ENCODE peak calls at places on chromosomes 11 and 22, in seven cellular contexts. One of them, this sample, is unnamed.

GRCh38 chr11:72113170-72113808 is 794 bp upstream of the ANAPC15 start:
- DNase-seq in upper lobe of right lung: no peak
- DNase-seq in right lobe of liver: no peak
- DNase-seq in fibroblast of pulmonary artery: no peak
- DNase-seq in tibial artery: no peak
- DNase-seq in A549: no peak
- DNase-seq in fibroblast of lung: no peak
- DNase-seq in this sample: no peak

GRCh38 chr11:117618956-117619355 is 178.1 kb downstream of the DSCAML1 start:
- DNase-seq in fibroblast of lung: no peak
- DNase-seq in tibial artery: peak
- DNase-seq in A549: no peak
- DNase-seq in upper lobe of right lung: peak
- DNase-seq in right lobe of liver: no peak
- DNase-seq in fibroblast of pulmonary artery: no peak
- DNase-seq in this sample: no peak

GRCh38 chr11:70410276-70410675 is 11.9 kb downstream of the CTTN start:
- DNase-seq in right lobe of liver: no peak
- DNase-seq in upper lobe of right lung: no peak
- DNase-seq in tibial artery: no peak
- DNase-seq in A549: no peak
- DNase-seq in fibroblast of lung: no peak
- DNase-seq in fibroblast of pulmonary artery: no peak
- DNase-seq in this sample: no peak

GRCh38 chr22:29816980-29817379 is 21.1 kb downstream of the ASCC2 start:
- DNase-seq in upper lobe of right lung: no peak
- DNase-seq in fibroblast of pulmonary artery: no peak
- DNase-seq in A549: no peak
- DNase-seq in right lobe of liver: no peak
- DNase-seq in tibial artery: no peak
- DNase-seq in fibroblast of lung: no peak
- DNase-seq in this sample: no peak

GRCh38 chr22:48106215-48106614 is 1343.8 kb downstream of the TBC1D22A start:
- DNase-seq in tibial artery: no peak
- DNase-seq in upper lobe of right lung: no peak
- DNase-seq in fibroblast of pulmonary artery: no peak
- DNase-seq in fibroblast of lung: no peak
- DNase-seq in A549: no peak
- DNase-seq in right lobe of liver: no peak
- DNase-seq in this sample: no peak

GRCh38 chr11:120316880-120317688 is 8.0 kb upstream of the TLCD5 start:
- DNase-seq in fibroblast of pulmonary artery: peak
- DNase-seq in tibial artery: peak
- DNase-seq in upper lobe of right lung: peak
- DNase-seq in right lobe of liver: no peak
- DNase-seq in fibroblast of lung: peak
- DNase-seq in A549: no peak
- DNase-seq in this sample: no peak

GRCh38 chr22:29870574-29870973 is 12.4 kb upstream of the MTMR3 start:
- DNase-seq in right lobe of liver: no peak
- DNase-seq in upper lobe of right lung: no peak
- DNase-seq in A549: no peak
- DNase-seq in fibroblast of pulmonary artery: no peak
- DNase-seq in fibroblast of lung: no peak
- DNase-seq in tibial artery: no peak
- DNase-seq in this sample: no peak

GRCh38 chr11:78696177-78696576 is 121.5 kb upstream of the NARS2 start:
- DNase-seq in A549: no peak
- DNase-seq in right lobe of liver: no peak
- DNase-seq in fibroblast of pulmonary artery: no peak
- DNase-seq in tibial artery: no peak
- DNase-seq in fibroblast of lung: no peak
- DNase-seq in upper lobe of right lung: no peak
- DNase-seq in this sample: no peak

GRCh38 chr11:33734441-33735165 is 1.6 kb downstream of the CD59 start:
- DNase-seq in fibroblast of pulmonary artery: peak
- DNase-seq in upper lobe of right lung: peak
- DNase-seq in A549: no peak
- DNase-seq in tibial artery: no peak
- DNase-seq in fibroblast of lung: peak
- DNase-seq in right lobe of liver: no peak
- DNase-seq in this sample: no peak

GRCh38 chr11:125404811-125405481 is 91.1 kb downstream of the FEZ1 start:
- DNase-seq in fibroblast of lung: peak
- DNase-seq in right lobe of liver: peak
- DNase-seq in fibroblast of pulmonary artery: peak
- DNase-seq in A549: peak
- DNase-seq in upper lobe of right lung: peak
- DNase-seq in tibial artery: peak
- DNase-seq in this sample: no peak

GRCh38 chr11:86743223-86744118 is 56.9 kb upstream of the PRSS23 start:
- DNase-seq in fibroblast of pulmonary artery: peak
- DNase-seq in fibroblast of lung: peak
- DNase-seq in A549: peak
- DNase-seq in tibial artery: peak
- DNase-seq in upper lobe of right lung: no peak
- DNase-seq in right lobe of liver: no peak
- DNase-seq in this sample: peak

GRCh38 chr11:10305262-10305963 is 540 bp downstream of the ADM start:
- DNase-seq in tibial artery: peak
- DNase-seq in right lobe of liver: peak
- DNase-seq in fibroblast of pulmonary artery: no peak
- DNase-seq in upper lobe of right lung: peak
- DNase-seq in A549: no peak
- DNase-seq in fibroblast of lung: peak
- DNase-seq in this sample: no peak

GRCh38 chr11:84855846-84856245 is 771.3 kb downstream of the DLG2 start:
- DNase-seq in fibroblast of pulmonary artery: peak
- DNase-seq in tibial artery: no peak
- DNase-seq in upper lobe of right lung: no peak
- DNase-seq in right lobe of liver: no peak
- DNase-seq in fibroblast of lung: peak
- DNase-seq in A549: no peak
- DNase-seq in this sample: peak

GRCh38 chr11:75762158-75762557 is 6.4 kb upstream of the DGAT2 start:
- DNase-seq in A549: no peak
- DNase-seq in tibial artery: no peak
- DNase-seq in upper lobe of right lung: no peak
- DNase-seq in fibroblast of pulmonary artery: no peak
- DNase-seq in fibroblast of lung: no peak
- DNase-seq in right lobe of liver: no peak
- DNase-seq in this sample: no peak

GRCh38 chr11:34654491-34655334 is 33.8 kb downstream of the EHF start:
- DNase-seq in fibroblast of lung: peak
- DNase-seq in A549: peak
- DNase-seq in fibroblast of pulmonary artery: peak
- DNase-seq in tibial artery: peak
- DNase-seq in right lobe of liver: peak
- DNase-seq in upper lobe of right lung: peak
- DNase-seq in this sample: no peak

GRCh38 chr11:57499413-57499982 is 16.0 kb downstream of the SLC43A1 start:
- DNase-seq in upper lobe of right lung: peak
- DNase-seq in fibroblast of lung: peak
- DNase-seq in right lobe of liver: peak
- DNase-seq in A549: peak
- DNase-seq in fibroblast of pulmonary artery: peak
- DNase-seq in tibial artery: peak
- DNase-seq in this sample: peak

DNA sequence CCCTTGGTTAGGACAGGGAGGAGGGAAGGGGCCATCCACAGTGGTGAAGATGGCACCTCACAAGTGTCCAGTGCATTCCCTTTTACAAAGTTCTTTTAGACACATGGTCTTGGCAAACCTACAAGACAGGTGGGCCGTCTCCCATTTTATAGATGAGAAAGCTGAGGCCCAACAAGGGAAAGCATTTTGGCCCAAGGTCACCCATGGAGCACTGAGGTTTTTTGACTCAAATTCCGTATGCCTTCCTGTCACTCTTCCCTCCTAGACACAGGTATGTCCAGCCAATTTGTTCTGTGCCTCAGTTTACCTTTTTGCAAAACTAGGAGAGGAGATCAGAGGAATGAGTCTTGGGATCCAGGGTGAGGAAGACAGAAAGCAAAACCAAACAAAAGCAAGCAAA is 1.2 kb downstream of the C1QTNF4 start:
- DNase-seq in fibroblast of lung: no peak
- DNase-seq in right lobe of liver: no peak
- DNase-seq in upper lobe of right lung: no peak
- DNase-seq in fibroblast of pulmonary artery: no peak
- DNase-seq in tibial artery: no peak
- DNase-seq in A549: no peak
- DNase-seq in this sample: no peak
- TF ChIP-seq CTCF in fibroblast of lung: no peak
- TF ChIP-seq CTCF in right lobe of liver: no peak
- TF ChIP-seq CTCF in upper lobe of right lung: no peak
- TF ChIP-seq CTCF in fibroblast of pulmonary artery: no peak
- TF ChIP-seq CTCF in tibial artery: no peak
- TF ChIP-seq CTCF in A549: no peak
- TF ChIP-seq CTCF in this sample: no peak

GRCh38 chr22:50250249-50250554 is 863 bp downstream of the HDAC10 start:
- DNase-seq in A549: no peak
- DNase-seq in right lobe of liver: no peak
- DNase-seq in tibial artery: no peak
- DNase-seq in fibroblast of lung: no peak
- DNase-seq in upper lobe of right lung: no peak
- DNase-seq in fibroblast of pulmonary artery: no peak
- DNase-seq in this sample: no peak
- H3K4me3 ChIP-seq in A549: peak
- H3K4me3 ChIP-seq in right lobe of liver: peak
- H3K4me3 ChIP-seq in tibial artery: peak
- H3K4me3 ChIP-seq in fibroblast of lung: peak
- H3K4me3 ChIP-seq in upper lobe of right lung: peak
- H3K4me3 ChIP-seq in fibroblast of pulmonary artery: peak
- H3K4me3 ChIP-seq in this sample: peak

GRCh38 chr11:93783767-93784151 is 323 bp upstream of the MED17 start:
- DNase-seq in upper lobe of right lung: no peak
- DNase-seq in fibroblast of pulmonary artery: no peak
- DNase-seq in right lobe of liver: no peak
- DNase-seq in tibial artery: no peak
- DNase-seq in fibroblast of lung: no peak
- DNase-seq in A549: no peak
- DNase-seq in this sample: no peak
- TF ChIP-seq CTCF in upper lobe of right lung: no peak
- TF ChIP-seq CTCF in fibroblast of pulmonary artery: no peak
- TF ChIP-seq CTCF in right lobe of liver: no peak
- TF ChIP-seq CTCF in tibial artery: no peak
- TF ChIP-seq CTCF in fibroblast of lung: no peak
- TF ChIP-seq CTCF in A549: no peak
- TF ChIP-seq CTCF in this sample: no peak

GRCh38 chr11:61834278-61835004 is 6.3 kb downstream of the FADS2 start:
- DNase-seq in A549: no peak
- DNase-seq in fibroblast of pulmonary artery: peak
- DNase-seq in right lobe of liver: no peak
- DNase-seq in tibial artery: peak
- DNase-seq in upper lobe of right lung: no peak
- DNase-seq in fibroblast of lung: peak
- DNase-seq in this sample: no peak

GRCh38 chr11:61833478-61833877 is 5.4 kb downstream of the FADS2 start:
- DNase-seq in fibroblast of lung: no peak
- DNase-seq in A549: no peak
- DNase-seq in fibroblast of pulmonary artery: no peak
- DNase-seq in upper lobe of right lung: no peak
- DNase-seq in tibial artery: no peak
- DNase-seq in right lobe of liver: no peak
- DNase-seq in this sample: no peak

GRCh38 chr11:61832207-61832606 is 4.1 kb downstream of the FADS2 start:
- DNase-seq in fibroblast of lung: no peak
- DNase-seq in A549: no peak
- DNase-seq in fibroblast of pulmonary artery: no peak
- DNase-seq in right lobe of liver: no peak
- DNase-seq in upper lobe of right lung: no peak
- DNase-seq in tibial artery: no peak
- DNase-seq in this sample: no peak

GRCh38 chr11:61832758-61833157 is 4.7 kb downstream of the FADS2 start:
- DNase-seq in fibroblast of lung: no peak
- DNase-seq in tibial artery: no peak
- DNase-seq in upper lobe of right lung: no peak
- DNase-seq in right lobe of liver: peak
- DNase-seq in fibroblast of pulmonary artery: no peak
- DNase-seq in A549: no peak
- DNase-seq in this sample: no peak

GRCh38 chr11:61833926-61834277 is 5.8 kb downstream of the FADS2 start:
- DNase-seq in A549: no peak
- DNase-seq in fibroblast of pulmonary artery: peak
- DNase-seq in upper lobe of right lung: no peak
- DNase-seq in fibroblast of lung: no peak
- DNase-seq in tibial artery: no peak
- DNase-seq in right lobe of liver: no peak
- DNase-seq in this sample: no peak
- H3K4me3 ChIP-seq in A549: no peak
- H3K4me3 ChIP-seq in fibroblast of pulmonary artery: no peak
- H3K4me3 ChIP-seq in upper lobe of right lung: no peak
- H3K4me3 ChIP-seq in fibroblast of lung: no peak
- H3K4me3 ChIP-seq in tibial artery: no peak
- H3K4me3 ChIP-seq in right lobe of liver: no peak
- H3K4me3 ChIP-seq in this sample: no peak

GRCh38 chr11:62337682-62338181 is 484 bp downstream of the ASRGL1 start:
- DNase-seq in A549: peak
- DNase-seq in fibroblast of lung: no peak
- DNase-seq in fibroblast of pulmonary artery: peak
- DNase-seq in right lobe of liver: peak
- DNase-seq in upper lobe of right lung: peak
- DNase-seq in tibial artery: no peak
- DNase-seq in this sample: no peak
- TF ChIP-seq CTCF in A549: no peak
- TF ChIP-seq CTCF in fibroblast of lung: no peak
- TF ChIP-seq CTCF in fibroblast of pulmonary artery: no peak
- TF ChIP-seq CTCF in right lobe of liver: no peak
- TF ChIP-seq CTCF in upper lobe of right lung: no peak
- TF ChIP-seq CTCF in tibial artery: no peak
- TF ChIP-seq CTCF in this sample: no peak

This sample was measured in retinal pigment epithelial cell.